ENCODE peak calls at places on chromosome 2, in six cellular contexts. One of them, this sample, is unnamed.

GRCh38 chr2:168884990-168885389 is 5.2 kb downstream of the SPC25 start:
- DNase-seq in CD4-positive, CD25-positive, alpha-beta regulatory T cell: no peak
- DNase-seq in body of pancreas: no peak
- DNase-seq in left lung: no peak
- DNase-seq in adipocyte: no peak
- DNase-seq in astrocyte of the spinal cord: peak
- DNase-seq in this sample: no peak

GRCh38 chr2:239098288-239098970 is 250.5 kb downstream of the TWIST2 start:
- DNase-seq in astrocyte of the spinal cord: no peak
- DNase-seq in CD4-positive, CD25-positive, alpha-beta regulatory T cell: no peak
- DNase-seq in body of pancreas: no peak
- DNase-seq in adipocyte: peak
- DNase-seq in left lung: no peak
- DNase-seq in this sample: no peak

GRCh38 chr2:101860157-101860556 is 131.6 kb upstream of the IL1R2 start:
- DNase-seq in astrocyte of the spinal cord: no peak
- DNase-seq in adipocyte: no peak
- DNase-seq in body of pancreas: no peak
- DNase-seq in left lung: no peak
- DNase-seq in CD4-positive, CD25-positive, alpha-beta regulatory T cell: no peak
- DNase-seq in this sample: no peak

GRCh38 chr2:53087282-53087882 is 680.2 kb upstream of the CHAC2 start:
- DNase-seq in adipocyte: peak
- DNase-seq in body of pancreas: no peak
- DNase-seq in astrocyte of the spinal cord: peak
- DNase-seq in left lung: no peak
- DNase-seq in CD4-positive, CD25-positive, alpha-beta regulatory T cell: no peak
- DNase-seq in this sample: no peak

GRCh38 chr2:27212626-27213471 is 781 bp upstream of the SLC5A6 start:
- DNase-seq in adipocyte: peak
- DNase-seq in CD4-positive, CD25-positive, alpha-beta regulatory T cell: peak
- DNase-seq in body of pancreas: peak
- DNase-seq in astrocyte of the spinal cord: peak
- DNase-seq in left lung: no peak
- DNase-seq in this sample: peak

GRCh38 chr2:168344706-168345105 is 97.3 kb upstream of the STK39 start:
- DNase-seq in body of pancreas: no peak
- DNase-seq in left lung: no peak
- DNase-seq in adipocyte: no peak
- DNase-seq in CD4-positive, CD25-positive, alpha-beta regulatory T cell: no peak
- DNase-seq in astrocyte of the spinal cord: no peak
- DNase-seq in this sample: no peak

GRCh38 chr2:240663791-240664190 is 18.9 kb downstream of the AQP12B start:
- DNase-seq in adipocyte: no peak
- DNase-seq in CD4-positive, CD25-positive, alpha-beta regulatory T cell: no peak
- DNase-seq in left lung: no peak
- DNase-seq in body of pancreas: no peak
- DNase-seq in astrocyte of the spinal cord: no peak
- DNase-seq in this sample: no peak

GRCh38 chr2:239938651-239939486 is 86.3 kb downstream of the NDUFA10 start:
- DNase-seq in left lung: peak
- DNase-seq in body of pancreas: peak
- DNase-seq in astrocyte of the spinal cord: no peak
- DNase-seq in adipocyte: no peak
- DNase-seq in CD4-positive, CD25-positive, alpha-beta regulatory T cell: no peak
- DNase-seq in this sample: no peak

GRCh38 chr2:171745141-171745540 is 57.9 kb downstream of the DYNC1I2 start:
- DNase-seq in left lung: no peak
- DNase-seq in adipocyte: no peak
- DNase-seq in astrocyte of the spinal cord: no peak
- DNase-seq in CD4-positive, CD25-positive, alpha-beta regulatory T cell: no peak
- DNase-seq in body of pancreas: no peak
- DNase-seq in this sample: no peak

GRCh38 chr2:136935119-136935518 is 169.8 kb downstream of the THSD7B start:
- DNase-seq in CD4-positive, CD25-positive, alpha-beta regulatory T cell: no peak
- DNase-seq in body of pancreas: no peak
- DNase-seq in left lung: no peak
- DNase-seq in astrocyte of the spinal cord: no peak
- DNase-seq in adipocyte: no peak
- DNase-seq in this sample: no peak

GRCh38 chr2:88187038-88187676 is 17.0 kb downstream of the THNSL2 start:
- DNase-seq in CD4-positive, CD25-positive, alpha-beta regulatory T cell: no peak
- DNase-seq in astrocyte of the spinal cord: no peak
- DNase-seq in body of pancreas: peak
- DNase-seq in left lung: no peak
- DNase-seq in adipocyte: peak
- DNase-seq in this sample: no peak

GRCh38 chr2:240556553-240557100 is 1.2 kb downstream of the ANKMY1 start:
- DNase-seq in adipocyte: peak
- DNase-seq in body of pancreas: no peak
- DNase-seq in left lung: peak
- DNase-seq in astrocyte of the spinal cord: no peak
- DNase-seq in CD4-positive, CD25-positive, alpha-beta regulatory T cell: peak
- DNase-seq in this sample: no peak

DNA sequence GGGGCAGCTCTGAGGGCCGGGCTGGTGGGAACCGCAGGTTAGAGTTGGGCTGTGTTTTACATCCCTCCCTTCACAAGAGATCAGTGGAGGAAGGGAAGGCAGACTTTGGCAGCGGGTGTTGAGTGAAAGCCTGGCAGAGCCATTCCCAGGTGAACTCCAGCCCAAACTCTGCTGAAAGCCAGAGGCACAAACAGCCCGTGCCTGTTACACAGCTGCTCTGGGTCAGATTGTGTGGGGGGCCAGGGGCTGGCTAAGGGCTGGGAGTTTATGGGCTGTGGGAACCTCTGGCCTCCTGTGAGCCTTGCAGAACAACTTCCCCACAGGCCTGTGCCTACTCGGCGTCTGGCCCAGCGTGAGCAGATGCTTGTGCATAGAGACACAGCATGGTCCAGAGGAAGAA is 286.8 kb downstream of the CLIP4 start:
- DNase-seq in adipocyte: no peak
- DNase-seq in CD4-positive, CD25-positive, alpha-beta regulatory T cell: no peak
- DNase-seq in body of pancreas: peak
- DNase-seq in astrocyte of the spinal cord: no peak
- DNase-seq in left lung: no peak
- DNase-seq in this sample: no peak
- H3K4me3 ChIP-seq in adipocyte: no peak
- H3K4me3 ChIP-seq in CD4-positive, CD25-positive, alpha-beta regulatory T cell: no peak
- H3K4me3 ChIP-seq in body of pancreas: no peak
- H3K4me3 ChIP-seq in astrocyte of the spinal cord: no peak
- H3K4me3 ChIP-seq in left lung: no peak
- H3K4me3 ChIP-seq in this sample: no peak

GRCh38 chr2:73832905-73833304 is 4.1 kb downstream of the STAMBP start:
- DNase-seq in body of pancreas: no peak
- DNase-seq in adipocyte: no peak
- DNase-seq in left lung: no peak
- DNase-seq in astrocyte of the spinal cord: peak
- DNase-seq in CD4-positive, CD25-positive, alpha-beta regulatory T cell: no peak
- DNase-seq in this sample: no peak
- H3K4me3 ChIP-seq in body of pancreas: no peak
- H3K4me3 ChIP-seq in adipocyte: no peak
- H3K4me3 ChIP-seq in left lung: no peak
- H3K4me3 ChIP-seq in astrocyte of the spinal cord: no peak
- H3K4me3 ChIP-seq in CD4-positive, CD25-positive, alpha-beta regulatory T cell: no peak
- H3K4me3 ChIP-seq in this sample: no peak

GRCh38 chr2:117935954-117936353 is 77.9 kb downstream of the CCDC93 start:
- DNase-seq in astrocyte of the spinal cord: no peak
- DNase-seq in left lung: no peak
- DNase-seq in adipocyte: no peak
- DNase-seq in body of pancreas: no peak
- DNase-seq in CD4-positive, CD25-positive, alpha-beta regulatory T cell: no peak
- DNase-seq in this sample: no peak
- H3K4me3 ChIP-seq in astrocyte of the spinal cord: no peak
- H3K4me3 ChIP-seq in left lung: no peak
- H3K4me3 ChIP-seq in adipocyte: no peak
- H3K4me3 ChIP-seq in body of pancreas: no peak
- H3K4me3 ChIP-seq in CD4-positive, CD25-positive, alpha-beta regulatory T cell: no peak
- H3K4me3 ChIP-seq in this sample: no peak

GRCh38 chr2:66441651-66442365 is 6.9 kb downstream of the MEIS1 start:
- DNase-seq in adipocyte: no peak
- DNase-seq in left lung: no peak
- DNase-seq in astrocyte of the spinal cord: peak
- DNase-seq in body of pancreas: no peak
- DNase-seq in CD4-positive, CD25-positive, alpha-beta regulatory T cell: no peak
- DNase-seq in this sample: no peak

GRCh38 chr2:66443977-66444855 is 9.3 kb downstream of the MEIS1 start:
- DNase-seq in body of pancreas: peak
- DNase-seq in left lung: no peak
- DNase-seq in adipocyte: no peak
- DNase-seq in CD4-positive, CD25-positive, alpha-beta regulatory T cell: no peak
- DNase-seq in astrocyte of the spinal cord: peak
- DNase-seq in this sample: no peak

GRCh38 chr2:66445781-66446177 is 10.9 kb downstream of the MEIS1 start:
- DNase-seq in adipocyte: no peak
- DNase-seq in body of pancreas: no peak
- DNase-seq in left lung: peak
- DNase-seq in CD4-positive, CD25-positive, alpha-beta regulatory T cell: no peak
- DNase-seq in astrocyte of the spinal cord: peak
- DNase-seq in this sample: no peak

GRCh38 chr2:66445076-66445724 is 10.3 kb downstream of the MEIS1 start:
- DNase-seq in CD4-positive, CD25-positive, alpha-beta regulatory T cell: no peak
- DNase-seq in body of pancreas: peak
- DNase-seq in adipocyte: no peak
- DNase-seq in astrocyte of the spinal cord: peak
- DNase-seq in left lung: peak
- DNase-seq in this sample: no peak

DNA sequence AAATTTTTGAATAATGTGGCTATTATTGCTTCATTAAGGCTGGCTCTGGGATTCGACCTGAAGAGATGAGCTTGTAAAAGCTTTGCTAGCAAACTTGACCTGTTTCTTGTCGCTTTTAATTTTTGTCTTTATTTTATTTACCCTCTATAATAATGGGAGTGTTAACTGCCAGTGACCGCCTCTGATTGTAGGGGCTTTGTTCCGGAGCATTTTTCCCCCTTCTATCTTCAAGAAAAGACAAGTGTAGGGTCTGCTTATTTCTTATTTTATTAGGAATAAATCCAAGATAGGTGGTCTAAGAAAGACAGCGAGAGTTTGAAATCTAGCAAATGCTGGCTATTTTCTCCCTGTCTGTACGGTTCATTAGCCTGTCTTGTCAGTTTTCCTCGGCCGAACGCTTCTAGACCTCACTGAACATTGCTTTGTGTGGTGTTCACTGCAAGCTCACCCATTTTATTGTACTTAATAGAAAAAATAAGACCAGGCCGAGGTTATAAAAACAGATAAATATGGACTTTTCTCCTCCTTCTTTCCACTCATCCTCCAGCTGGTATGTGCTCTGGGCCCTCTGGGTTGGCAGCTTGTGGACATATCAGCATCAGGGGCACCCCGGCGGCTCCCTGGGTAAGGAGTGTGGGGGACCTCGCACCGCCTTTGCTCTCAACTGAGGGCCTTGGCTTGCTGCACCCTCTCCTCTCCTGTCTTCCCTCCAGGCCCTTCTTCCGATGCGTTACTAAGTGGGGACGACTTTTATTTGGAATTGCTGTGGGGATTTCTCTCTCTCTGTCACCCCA is 8.5 kb downstream of the MEIS1 start:
- DNase-seq in astrocyte of the spinal cord: peak
- DNase-seq in body of pancreas: no peak
- DNase-seq in CD4-positive, CD25-positive, alpha-beta regulatory T cell: no peak
- DNase-seq in left lung: no peak
- DNase-seq in adipocyte: no peak
- DNase-seq in this sample: no peak
- H3K4me3 ChIP-seq in astrocyte of the spinal cord: peak
- H3K4me3 ChIP-seq in body of pancreas: peak
- H3K4me3 ChIP-seq in CD4-positive, CD25-positive, alpha-beta regulatory T cell: no peak
- H3K4me3 ChIP-seq in left lung: peak
- H3K4me3 ChIP-seq in adipocyte: peak
- H3K4me3 ChIP-seq in this sample: no peak

DNA sequence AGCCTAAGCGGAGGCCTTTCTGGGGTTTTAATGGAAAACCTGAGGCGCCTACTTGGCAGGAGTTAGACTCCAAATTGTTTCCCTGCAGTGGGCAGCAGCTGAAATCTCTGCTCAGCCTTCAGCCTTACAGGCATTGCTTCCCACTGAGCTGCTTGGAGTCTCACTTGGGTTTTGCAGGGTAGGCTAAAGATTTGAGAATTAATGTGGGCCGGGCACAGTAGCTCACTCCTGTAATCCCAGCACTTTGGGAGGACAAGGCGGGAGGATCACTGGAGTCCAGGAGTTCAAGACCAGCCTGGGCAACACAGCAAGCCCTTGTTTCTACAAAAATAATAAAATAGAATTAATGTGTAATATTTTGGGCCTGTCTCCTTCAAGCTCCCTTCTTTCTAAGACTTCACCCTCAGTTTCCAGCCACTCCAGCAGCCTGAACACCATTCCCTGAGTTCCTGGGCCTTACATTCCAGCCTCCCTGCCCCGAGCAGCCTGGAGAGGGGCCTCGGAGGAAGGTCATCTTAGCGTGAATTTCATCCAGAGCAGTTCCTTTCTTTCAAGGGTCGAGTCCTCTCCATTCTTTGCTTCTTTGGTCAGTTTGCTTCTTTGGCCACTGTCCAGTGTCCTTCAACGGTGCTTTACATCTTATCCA is 9.1 kb upstream of the RAB17 start:
- DNase-seq in astrocyte of the spinal cord: no peak
- DNase-seq in CD4-positive, CD25-positive, alpha-beta regulatory T cell: no peak
- DNase-seq in left lung: no peak
- DNase-seq in body of pancreas: no peak
- DNase-seq in adipocyte: no peak
- DNase-seq in this sample: no peak
- H3K4me3 ChIP-seq in astrocyte of the spinal cord: no peak
- H3K4me3 ChIP-seq in CD4-positive, CD25-positive, alpha-beta regulatory T cell: no peak
- H3K4me3 ChIP-seq in left lung: no peak
- H3K4me3 ChIP-seq in body of pancreas: no peak
- H3K4me3 ChIP-seq in adipocyte: peak
- H3K4me3 ChIP-seq in this sample: no peak

DNA sequence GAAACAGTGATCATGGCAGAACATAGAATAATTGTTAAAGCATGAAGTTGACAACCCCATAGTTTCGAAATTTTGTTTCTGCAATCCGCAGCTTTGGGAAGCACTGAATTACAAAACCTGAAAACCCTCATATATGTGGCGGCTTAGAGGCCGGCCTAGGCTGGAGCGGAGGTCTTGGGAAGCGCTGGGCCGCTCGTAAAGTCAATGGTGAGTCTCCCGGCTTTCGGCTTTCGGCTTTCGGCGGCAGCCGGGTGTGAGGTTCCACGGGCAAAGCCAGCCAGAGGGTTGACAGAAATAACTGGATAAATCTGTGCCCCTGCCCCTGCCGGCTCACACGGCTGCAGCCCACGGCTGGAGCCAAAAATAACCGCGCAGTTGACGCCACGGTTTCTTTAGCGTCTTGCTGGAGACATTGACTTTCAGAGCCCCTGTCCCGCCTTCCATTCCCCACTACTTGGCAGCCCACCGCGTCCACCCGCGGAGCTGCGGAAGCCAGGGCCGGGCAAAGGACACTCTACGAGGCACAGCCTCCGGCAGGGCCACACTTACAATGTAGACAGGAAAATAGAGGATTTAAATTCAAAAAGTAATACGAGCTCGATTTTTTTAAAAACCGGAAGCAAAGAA is 28.5 kb upstream of the ATP6V1B1 start:
- DNase-seq in adipocyte: peak
- DNase-seq in CD4-positive, CD25-positive, alpha-beta regulatory T cell: no peak
- DNase-seq in left lung: no peak
- DNase-seq in astrocyte of the spinal cord: no peak
- DNase-seq in body of pancreas: no peak
- DNase-seq in this sample: peak
- H3K4me3 ChIP-seq in adipocyte: peak
- H3K4me3 ChIP-seq in CD4-positive, CD25-positive, alpha-beta regulatory T cell: no peak
- H3K4me3 ChIP-seq in left lung: peak
- H3K4me3 ChIP-seq in astrocyte of the spinal cord: peak
- H3K4me3 ChIP-seq in body of pancreas: no peak
- H3K4me3 ChIP-seq in this sample: peak

This sample was measured in AG09309.